ENCODE peak calls at places on chromosomes 2 and 18, in five cellular contexts. X, C, O, A and T are unnamed samples. For H3K36me3, H3K4me1 and H3K27me3, the result is how much of the 10 kb centered on the place peaks cover.

GRCh38 chr2:70017962-70018361 is 56.5 kb upstream of the ASPRV1 start:
- DNase-seq in C (no peak), A (no peak), O (no peak), X (no peak), T (no peak)

GRCh38 chr2:234566622-234567021 is 69.7 kb upstream of the ARL4C start:
- DNase-seq in A (no peak), C (no peak), O (no peak), X (no peak), T (no peak)

GRCh38 chr2:112889976-112890375 is 21.0 kb upstream of the IL37 start:
- DNase-seq in X (no peak), C (no peak), A (no peak), O (no peak), T (no peak)

GRCh38 chr2:142869461-142870106 is 7.9 kb upstream of the KYNU start:
- DNase-seq in C (no peak), A (no peak), X (no peak), O (no peak), T (no peak)

GRCh38 chr2:185291035-185291647 is 447.5 kb upstream of the FSIP2 start:
- DNase-seq in X (peak), O (peak), A (peak), C (peak), T (peak)

GRCh38 chr2:40341198-40341597 is 110.7 kb downstream of the SLC8A1 start:
- DNase-seq in C (no peak), O (no peak), A (no peak), X (peak), T (no peak)

GRCh38 chr2:25373269-25373981 is 31.7 kb upstream of the DNMT3A start:
- DNase-seq in A (no peak), C (no peak), X (no peak), O (peak), T (peak)

GRCh38 chr18:22980394-22980793 is 47.3 kb downstream of the RBBP8 start:
- DNase-seq in A (peak), C (no peak), O (no peak), X (no peak), T (no peak)

GRCh38 chr2:54569745-54570296 is 113.7 kb downstream of the SPTBN1 start:
- DNase-seq in A (no peak), O (peak), X (no peak), C (no peak), T (no peak)

GRCh38 chr2:217664761-217665160 is 338.0 kb downstream of the TNS1 start:
- DNase-seq in X (no peak), O (no peak), A (no peak), C (no peak), T (no peak)

GRCh38 chr2:137977790-137978189 is 13.5 kb downstream of the HNMT start:
- DNase-seq in O (no peak), C (no peak), X (no peak), A (no peak), T (no peak)

GRCh38 chr2:126657146-126657635 is 1.2 kb downstream of the GYPC start:
- DNase-seq in O (peak), C (peak), A (peak), X (peak), T (no peak)

GRCh38 chr2:86072271-86072858 is 33.3 kb downstream of the POLR1A start:
- DNase-seq in O (no peak), A (no peak), X (no peak), C (peak), T (peak)

GRCh38 chr2:43376523-43377198 is 150.3 kb upstream of the ZFP36L2 start:
- DNase-seq in X (no peak), C (no peak), O (no peak), A (no peak), T (no peak)

GRCh38 chr2:231308631-231309414 is 86.7 kb upstream of the B3GNT7 start:
- DNase-seq in A (no peak), X (peak), C (no peak), O (no peak), T (no peak)

GRCh38 chr2:54879037-54879436 is 155.6 kb downstream of the EML6 start:
- DNase-seq in O (no peak), X (no peak), C (no peak), A (peak), T (no peak)

GRCh38 chr2:69483696-69484095 is 46.5 kb upstream of the NFU1 start:
- DNase-seq in C (no peak), O (peak), A (no peak), X (no peak), T (peak)

GRCh38 chr2:23241611-23242245 is 143.3 kb upstream of the KLHL29 start:
- DNase-seq in O (no peak), X (no peak), C (no peak), A (no peak), T (no peak)

GRCh38 chr2:19653336-19653908 is 248.4 kb downstream of the TTC32 start:
- DNase-seq in A (no peak), X (no peak), C (no peak), O (no peak), T (no peak)

GRCh38 chr2:121821476-121822158 is 66.2 kb downstream of the TSN start:
- DNase-seq in A (no peak), X (no peak), C (no peak), O (no peak), T (no peak)

GRCh38 chr2:145200307-145200706 is 680.4 kb upstream of the ZEB2 start:
- DNase-seq in A (no peak), O (no peak), X (no peak), C (no peak), T (no peak)

GRCh38 chr2:64995041-64995440 is 5.8 kb downstream of the SLC1A4 start:
- DNase-seq in C (no peak), X (no peak), A (no peak), O (no peak), T (no peak)

GRCh38 chr2:50358586-50358985 is 673.3 kb downstream of the NRXN1 start:
- DNase-seq in O (no peak), C (no peak), X (no peak), A (no peak), T (no peak)

GRCh38 chr2:111149882-111150455 is 29.3 kb downstream of the BCL2L11 start:
- DNase-seq in O (no peak), X (no peak), A (no peak), C (no peak), T (no peak)

GRCh38 chr18:72086421-72086820 is 457.7 kb downstream of the CBLN2 start:
- DNase-seq in C (no peak), A (peak), X (peak), O (no peak), T (no peak)

GRCh38 chr2:230865766-230866703 is 1.3 kb downstream of the ITM2C start:
- DNase-seq in X (peak), A (peak), O (peak), C (no peak), T (peak)

GRCh38 chr18:9787126-9787525 is 79.0 kb downstream of the RAB31 start:
- DNase-seq in A (no peak), X (no peak), C (no peak), O (no peak), T (no peak)

GRCh38 chr2:235614176-235614860 is 120.5 kb downstream of the AGAP1 start:
- DNase-seq in O (peak), X (peak), C (no peak), A (no peak), T (no peak)

GRCh38 chr2:34419856-34420255 is 820.8 kb upstream of the FAM98A start:
- DNase-seq in O (no peak), X (peak), A (no peak), C (no peak), T (no peak)

GRCh38 chr2:161427413-161428239 is 11.5 kb downstream of the TBR1 start:
- DNase-seq in O (peak), X (peak), A (peak), C (no peak), T (peak)

GRCh38 chr2:142174176-142174575 is 43.4 kb upstream of the LRP1B start:
- DNase-seq in X (no peak), A (no peak), C (no peak), O (no peak), T (no peak)

GRCh38 chr18:74447404-74448152 is 9.5 kb downstream of the DIPK1C start:
- DNase-seq in C (no peak), O (no peak), X (no peak), A (no peak), T (no peak)

GRCh38 chr18:74446631-74447403 is 10.3 kb downstream of the DIPK1C start:
- DNase-seq in A (no peak), X (no peak), O (no peak), C (no peak), T (no peak)

GRCh38 chr18:74444104-74444503 is 13.0 kb downstream of the DIPK1C start:
- DNase-seq in X (no peak), O (no peak), C (no peak), A (no peak), T (no peak)

GRCh38 chr18:74445585-74445984 is 11.5 kb downstream of the DIPK1C start:
- DNase-seq in X (no peak), C (no peak), O (no peak), A (no peak), T (no peak)

DNA sequence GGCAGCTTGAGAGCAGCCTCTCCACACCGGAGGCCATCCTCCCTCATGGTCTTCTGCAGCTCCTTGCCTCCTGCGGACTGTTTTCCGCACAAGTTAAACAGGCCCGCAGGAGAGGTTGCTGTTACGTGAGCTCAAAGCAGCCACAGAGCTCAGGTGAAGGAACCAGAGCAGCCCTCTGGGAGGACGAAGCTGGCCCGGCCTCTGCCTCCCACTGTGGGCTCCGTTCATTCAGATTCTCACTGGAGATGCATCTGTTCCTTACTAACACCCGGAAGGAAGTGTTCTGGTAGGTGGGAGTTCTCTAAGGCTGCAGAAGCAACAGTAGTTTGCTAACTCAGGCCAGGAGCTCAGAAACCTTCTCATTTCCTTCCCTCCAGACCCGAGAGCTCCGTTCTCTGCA is 10.9 kb downstream of the DIPK1C start:
- DNase-seq in C (no peak), A (no peak), O (no peak), X (no peak), T (no peak)
- H3K36me3 ChIP-seq in C (under half), A (under half), O (under half), X (under half), T (under half)

GRCh38 chr2:133954636-133955035 is 299.2 kb upstream of the MGAT5 start:
- DNase-seq in X (no peak), O (no peak), C (no peak), A (no peak), T (no peak)

GRCh38 chr2:133955174-133955573 is 298.7 kb upstream of the MGAT5 start:
- DNase-seq in A (no peak), X (no peak), O (no peak), C (no peak), T (no peak)

GRCh38 chr2:133952896-133953295 is 301.0 kb upstream of the MGAT5 start:
- DNase-seq in X (no peak), O (no peak), A (no peak), C (no peak), T (no peak)

GRCh38 chr2:133952420-133952819 is 301.5 kb upstream of the MGAT5 start:
- DNase-seq in C (no peak), O (no peak), X (no peak), A (no peak), T (no peak)

GRCh38 chr2:133953524-133953923 is 300.3 kb upstream of the MGAT5 start:
- DNase-seq in C (no peak), A (no peak), O (no peak), X (no peak), T (no peak)
- H3K4me1 ChIP-seq in C (under half), A (under half), O (under half), X (under half), T (under half)

GRCh38 chr2:176117823-176118376 is 1.3 kb downstream of the HOXD10 start:
- DNase-seq in A (no peak), O (no peak), C (no peak), X (no peak), T (no peak)

GRCh38 chr2:176115883-176116813 is at the start of gene HOXD10:
- DNase-seq in O (peak), X (peak), C (no peak), A (peak), T (no peak)

GRCh38 chr2:176117162-176117822 is 714 bp downstream of the HOXD10 start:
- DNase-seq in O (no peak), A (no peak), X (no peak), C (no peak), T (no peak)

GRCh38 chr2:176120369-176121307 is 1.9 kb upstream of the HOXD9 start:
- DNase-seq in X (no peak), C (no peak), O (no peak), A (no peak), T (no peak)

DNA sequence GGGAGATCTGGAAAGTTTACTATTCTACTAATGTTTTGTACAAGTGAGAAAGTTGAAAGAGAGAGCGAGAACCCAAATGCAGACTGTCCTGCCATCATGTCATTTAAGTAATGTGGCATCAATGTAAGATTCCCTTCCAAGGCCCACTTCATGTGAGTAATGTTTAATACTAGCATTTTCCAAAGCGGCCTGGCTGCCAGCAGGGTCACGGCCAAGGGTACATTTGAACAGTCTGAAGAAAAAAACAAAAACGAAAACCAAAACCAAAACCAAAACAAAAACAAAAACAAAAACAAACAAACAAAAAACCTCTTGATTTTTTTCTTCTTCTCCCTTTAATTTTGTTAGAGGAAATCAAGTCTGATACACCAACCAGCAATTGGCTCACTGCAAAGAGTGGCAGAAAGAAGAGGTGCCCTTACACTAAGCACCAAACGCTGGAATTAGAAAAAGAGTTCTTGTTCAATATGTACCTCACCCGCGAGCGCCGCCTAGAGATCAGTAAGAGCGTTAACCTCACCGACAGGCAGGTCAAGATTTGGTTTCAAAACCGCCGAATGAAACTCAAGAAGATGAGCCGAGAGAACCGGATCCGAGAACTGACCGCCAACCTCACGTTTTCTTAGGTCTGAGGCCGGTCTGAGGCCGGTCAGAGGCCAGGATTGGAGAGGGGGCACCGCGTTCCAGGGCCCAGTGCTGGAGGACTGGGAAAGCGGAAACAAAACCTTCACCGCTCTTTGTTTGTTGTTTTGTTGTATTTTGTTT is 2.2 kb downstream of the HOXD10 start:
- DNase-seq in C (no peak), A (peak), X (peak), O (no peak), T (no peak)
- H3K27me3 ChIP-seq in C (under half), A (half or more), X (under half), O (half or more), T (under half)

DNA sequence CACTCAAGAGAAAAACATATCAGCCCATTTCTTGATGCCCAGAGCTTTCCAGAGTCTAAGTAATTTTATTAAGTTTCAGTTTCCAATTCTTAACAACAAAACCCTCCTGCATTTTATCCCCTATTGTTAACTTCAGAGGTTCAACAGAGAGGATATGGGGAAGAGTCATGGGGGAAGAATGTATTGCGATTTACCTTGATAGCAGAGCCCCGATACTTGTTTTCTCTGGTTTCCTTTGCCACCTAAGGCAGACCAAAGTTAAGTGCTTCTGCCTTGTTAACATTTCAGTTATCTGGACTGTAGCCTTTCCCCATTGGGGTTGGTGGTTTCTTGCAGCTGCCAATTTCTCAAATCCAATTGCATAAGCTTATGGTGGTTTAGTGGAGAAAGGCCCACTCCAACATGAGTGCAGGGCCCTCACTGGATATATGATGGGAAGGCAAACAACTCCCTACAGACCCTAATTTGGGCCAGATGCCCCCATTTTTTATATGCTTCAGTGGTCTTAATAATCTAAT is 82.0 kb upstream of the ITGB6 start:
- DNase-seq in X (no peak), C (no peak), O (no peak), A (no peak), T (no peak)
- H3K36me3 ChIP-seq in X (half or more), C (under half), O (under half), A (under half), T (under half)